ENCODE peak calls at places on chromosomes 12 and 14, in six cellular contexts. R, K, H, B, U and E are unnamed samples.

GRCh38 chr14:40691066-40691465 is 915.6 kb upstream of the LRFN5 start:
- DNase-seq in U (no peak), K (no peak), R (no peak), H (no peak), B (no peak), E (no peak)

GRCh38 chr12:104499207-104499606 is 42.5 kb downstream of the CHST11 start:
- DNase-seq in K (no peak), U (no peak), B (no peak), H (no peak), R (no peak), E (no peak)

GRCh38 chr12:80937391-80938238 is at the start of gene LIN7A:
- DNase-seq in H (peak; percentile 33), R (no peak), U (no peak), K (peak; percentile 48), B (peak; percentile 71), E (peak; percentile 46)

GRCh38 chr12:52356762-52357580 is 10.3 kb downstream of the KRT85 start:
- DNase-seq in B (no peak), K (peak; percentile 45), U (no peak), R (no peak), H (no peak), E (no peak)

GRCh38 chr14:24997335-24997734 is 52.6 kb downstream of the STXBP6 start:
- DNase-seq in H (no peak), R (no peak), U (no peak), B (no peak), K (no peak), E (no peak)

GRCh38 chr14:76946753-76947077 is 81.8 kb downstream of the IRF2BPL start:
- DNase-seq in H (no peak), U (no peak), K (no peak), R (no peak), B (no peak), E (no peak)

GRCh38 chr12:68919581-68920239 is 13.3 kb downstream of the CPM start:
- DNase-seq in R (no peak), U (peak; percentile 14), K (no peak), H (no peak), B (no peak), E (no peak)

GRCh38 chr12:80400591-80400991 is 43.4 kb upstream of the PTPRQ start:
- DNase-seq in K (no peak), U (no peak), H (no peak), B (no peak), R (no peak), E (peak; percentile 45)

GRCh38 chr12:46459881-46460545 is 87.4 kb upstream of the SLC38A2 start:
- DNase-seq in H (no peak), U (peak; percentile 18), R (no peak), B (no peak), K (no peak), E (no peak)

GRCh38 chr12:85457026-85457425 is 177.0 kb downstream of the ALX1 start:
- DNase-seq in B (no peak), R (no peak), U (no peak), K (no peak), H (no peak), E (no peak)

GRCh38 chr14:74217672-74218448 is 21.4 kb upstream of the VSX2 start:
- DNase-seq in U (peak; percentile 88), R (no peak), K (no peak), H (peak; percentile 84), B (peak; percentile 75), E (peak; percentile 95)

GRCh38 chr14:51004801-51005526 is 60.7 kb upstream of the PYGL start:
- DNase-seq in R (no peak), H (no peak), U (no peak), B (peak; percentile 78), K (no peak), E (peak; percentile 47)

GRCh38 chr12:59185291-59185690 is 265.0 kb upstream of the LRIG3 start:
- DNase-seq in U (no peak), H (no peak), K (no peak), R (no peak), B (no peak), E (no peak)

GRCh38 chr12:91111366-91112321 is at the start of gene LUM:
- DNase-seq in B (peak; percentile 84), U (no peak), H (no peak), K (no peak), R (no peak), E (peak; percentile 64)

GRCh38 chr12:94969424-94969823 is 34.1 kb downstream of the NDUFA12 start:
- DNase-seq in K (no peak), U (no peak), B (no peak), H (no peak), R (no peak), E (no peak)

GRCh38 chr14:64217747-64218146 is 76.4 kb downstream of the ESR2 start:
- DNase-seq in B (no peak), K (no peak), H (no peak), R (no peak), U (no peak), E (no peak)

GRCh38 chr12:56338643-56339422 is at the start of gene IL23A:
- DNase-seq in H (peak; percentile 66), K (no peak), U (peak; percentile 86), R (peak; percentile 61), B (no peak), E (no peak)

GRCh38 chr12:59624732-59625455 is 29.1 kb downstream of the SLC16A7 start:
- DNase-seq in U (no peak), K (no peak), B (peak; percentile 43), R (no peak), H (no peak), E (no peak)

GRCh38 chr14:95311752-95312151 is 8.0 kb downstream of the CLMN start:
- DNase-seq in R (no peak), B (no peak), U (no peak), K (no peak), H (peak; percentile 32), E (no peak)

GRCh38 chr14:104447750-104448149 is 131.8 kb upstream of the C14orf180 start:
- DNase-seq in B (no peak), R (no peak), K (peak; percentile 3), H (no peak), U (no peak), E (no peak)